ENCODE peak calls at places on chromosome 3, in four cellular contexts. W is HepG2, O is K562, G is WTC11. P is an unnamed sample.

GRCh38 chr3:42300013-42300412 is 34.0 kb upstream of the CCK start:
- DNase-seq in G (peak), W (peak), O (no peak), P (peak)

GRCh38 chr3:18725668-18726407 is 300.7 kb upstream of the SATB1 start:
- DNase-seq in O (no peak), W (no peak), G (no peak), P (no peak)

GRCh38 chr3:174949523-174949922 is 90.4 kb downstream of the NAALADL2 start:
- DNase-seq in O (no peak), W (no peak), G (no peak), P (no peak)

GRCh38 chr3:120496278-120496975 is 45.6 kb upstream of the FSTL1 start:
- DNase-seq in O (no peak), G (no peak), W (no peak), P (no peak)

GRCh38 chr3:129022114-129022994 is 21.2 kb downstream of the EFCC1 start:
- DNase-seq in W (no peak), O (peak), G (no peak), P (no peak)

GRCh38 chr3:142239421-142239820 is 14.0 kb upstream of the GK5 start:
- DNase-seq in G (no peak), O (no peak), W (no peak), P (no peak)

GRCh38 chr3:125358923-125359322 is 16.2 kb downstream of the ZNF148 start:
- DNase-seq in G (no peak), W (no peak), O (no peak), P (no peak)

GRCh38 chr3:104437131-104437750 is 929.5 kb upstream of the ALCAM start:
- DNase-seq in G (no peak), O (no peak), W (no peak), P (peak)

GRCh38 chr3:48502728-48503168 is 1.2 kb downstream of the SHISA5 start:
- DNase-seq in O (no peak), G (no peak), W (no peak), P (peak)

GRCh38 chr3:159252772-159253384 is 451.0 kb downstream of the MFSD1 start:
- DNase-seq in O (peak), W (peak), G (no peak), P (peak)

GRCh38 chr3:155418426-155418825 is 124.9 kb upstream of the STRIT1 start:
- DNase-seq in G (no peak), W (no peak), O (no peak), P (no peak)

GRCh38 chr3:153158961-153159735 is 2.9 kb upstream of the RAP2B start:
- DNase-seq in O (no peak), W (no peak), G (no peak), P (no peak)

GRCh38 chr3:39166134-39166710 is 12.8 kb upstream of the CSRNP1 start:
- DNase-seq in W (no peak), O (no peak), G (no peak), P (no peak)

GRCh38 chr3:128452120-128452519 is 14.6 kb downstream of the DNAJB8 start:
- DNase-seq in O (no peak), W (no peak), G (no peak), P (no peak)

GRCh38 chr3:5205165-5205941 is 17.8 kb downstream of the EDEM1 start:
- DNase-seq in O (no peak), G (no peak), W (no peak), P (no peak)

GRCh38 chr3:133964547-133964946 is 65.2 kb downstream of the SLCO2A1 start:
- DNase-seq in O (no peak), G (peak), W (peak), P (no peak)

GRCh38 chr3:116129187-116129945 is 315.9 kb downstream of the LSAMP start:
- DNase-seq in W (no peak), G (no peak), O (no peak), P (no peak)

GRCh38 chr3:41331023-41331422 is 131.7 kb downstream of the CTNNB1 start:
- DNase-seq in G (no peak), W (no peak), O (no peak), P (no peak)

GRCh38 chr3:126284258-126284904 is 72.8 kb downstream of the KLF15 start:
- DNase-seq in O (no peak), W (no peak), G (no peak), P (no peak)

GRCh38 chr3:127589600-127590281 is 792 bp downstream of the TPRA1 start:
- DNase-seq in O (no peak), W (no peak), G (peak), P (no peak)

GRCh38 chr3:71713041-71713440 is 12.2 kb downstream of the EIF4E3 start:
- DNase-seq in G (no peak), W (no peak), O (no peak), P (no peak)

GRCh38 chr3:188861847-188862740 is 309.7 kb upstream of the TPRG1 start:
- DNase-seq in G (no peak), W (no peak), O (no peak), P (no peak)

GRCh38 chr3:45964139-45964538 is 20.9 kb downstream of the CXCR6 start:
- DNase-seq in O (no peak), W (no peak), G (no peak), P (no peak)

GRCh38 chr3:112477891-112478290 is 21.4 kb downstream of the BTLA start:
- DNase-seq in G (no peak), O (no peak), W (no peak), P (no peak)

GRCh38 chr3:50274371-50275104 is 4.3 kb upstream of the LSMEM2 start:
- DNase-seq in O (peak), G (peak), W (peak), P (peak)

GRCh38 chr3:64464955-64465354 is 222.8 kb downstream of the ADAMTS9 start:
- DNase-seq in G (no peak), O (no peak), W (no peak), P (no peak)

GRCh38 chr3:58989173-58989572 is 60.7 kb downstream of the CFAP20DC start:
- DNase-seq in W (no peak), O (no peak), G (no peak), P (no peak)

GRCh38 chr3:72976182-72976825 is 20.3 kb upstream of the PPP4R2 start:
- DNase-seq in O (no peak), W (no peak), G (no peak), P (no peak)

GRCh38 chr3:131711114-131711786 is 208.5 kb upstream of the MRPL3 start:
- DNase-seq in O (no peak), W (no peak), G (no peak), P (no peak)

GRCh38 chr3:194257916-194258668 is 93.0 kb downstream of the CPN2 start:
- DNase-seq in W (no peak), G (no peak), O (no peak), P (no peak)

GRCh38 chr3:110199588-110199943 is 862.2 kb upstream of the DPPA4 start:
- DNase-seq in O (no peak), G (no peak), W (no peak), P (no peak)

GRCh38 chr3:129383292-129383860 is 45.1 kb downstream of the EFCAB12 start:
- DNase-seq in G (peak), O (peak), W (peak), P (peak)

GRCh38 chr3:10522646-10523303 is 17.4 kb upstream of the ATP2B2 start:
- DNase-seq in G (no peak), W (no peak), O (no peak), P (no peak)

GRCh38 chr3:156252656-156253055 is 132.3 kb downstream of the KCNAB1 start:
- DNase-seq in W (no peak), G (no peak), O (no peak), P (no peak)

DNA sequence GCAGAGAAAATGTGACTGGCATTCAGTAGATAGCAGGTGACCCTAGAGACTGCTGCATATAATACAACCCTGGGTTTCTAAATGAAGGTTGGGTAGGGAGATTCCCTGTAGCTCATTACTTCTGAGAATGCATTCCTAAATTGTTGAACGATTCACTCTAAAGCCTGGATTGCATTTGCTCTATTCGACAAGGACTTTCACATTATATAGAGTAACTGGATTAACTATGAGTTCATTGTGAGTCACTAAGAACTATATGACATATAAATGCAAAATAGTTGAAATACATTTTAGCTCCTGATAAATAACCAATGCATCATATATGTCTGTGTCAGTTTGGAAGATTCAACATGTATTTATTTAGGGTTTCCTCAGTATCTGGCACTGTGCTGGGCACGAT is 294.7 kb upstream of the CCDC54 start:
- DNase-seq in O (no peak), G (no peak), W (no peak), P (no peak)
- TF ChIP-seq ELF4 in O (no peak), G (no peak), W (no peak), P (no peak)

GRCh38 chr3:169818330-169818729 is 5.6 kb upstream of the LRRC34 start:
- DNase-seq in O (no peak), G (no peak), W (no peak), P (no peak)
- TF ChIP-seq ELF4 in O (no peak), G (no peak), W (no peak), P (no peak)

DNA sequence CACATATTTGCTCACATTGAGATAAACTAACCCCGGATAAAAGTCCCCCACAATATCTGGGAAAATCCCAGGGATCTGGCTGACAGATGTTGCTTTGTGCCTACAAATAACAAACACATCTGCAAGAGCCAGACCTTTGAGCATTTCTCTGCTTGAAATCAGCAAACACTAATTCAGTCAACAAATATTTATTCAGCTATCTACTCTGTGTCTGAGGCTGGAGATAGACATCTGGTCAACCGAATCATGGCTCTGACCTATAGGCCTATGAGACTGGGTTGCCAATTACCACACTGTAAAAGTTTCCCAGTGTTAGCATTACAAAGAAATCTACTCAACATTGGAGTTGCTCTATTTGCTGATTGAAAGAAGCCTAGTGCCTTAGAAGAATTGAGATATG is 201.1 kb upstream of the CADPS start:
- DNase-seq in G (no peak), W (peak), O (no peak), P (no peak)
- TF ChIP-seq ELF4 in G (no peak), W (no peak), O (no peak), P (no peak)

GRCh38 chr3:99246010-99246654 is 344.6 kb upstream of the DCBLD2 start:
- DNase-seq in W (no peak), O (no peak), G (no peak), P (no peak)
- TF ChIP-seq ELF4 in W (no peak), O (no peak), G (no peak), P (no peak)

GRCh38 chr3:147120029-147120428 is 286.3 kb downstream of the ZIC4 start:
- DNase-seq in O (no peak), W (peak), G (no peak), P (peak)
- TF ChIP-seq ELF4 in O (no peak), W (no peak), G (no peak), P (no peak)

GRCh38 chr3:122183521-122183892 is at the start of gene CASR:
- DNase-seq in W (no peak), O (no peak), G (peak), P (no peak)
- TF ChIP-seq ELF4 in W (no peak), O (no peak), G (no peak), P (no peak)